ENCODE peak calls at places on chromosomes 16 and 17, in seven cellular contexts. F is lower lobe of right lung, Y is heart right ventricle, Z is ovary, A is ascending aorta, X is SK-N-SH, J is HCT116. L is an unnamed sample. For H3K36me3, the result is how much of the 10 kb centered on the place peaks cover.

GRCh38 chr17:9729735-9730420 is 61.5 kb downstream of the DHRS7C start:
- DNase-seq in A (no peak), Z (no peak), Y (no peak), F (no peak), J (no peak), X (no peak), L (no peak)

GRCh38 chr17:77297693-77298666 is 157.2 kb downstream of the SEC14L1 start:
- DNase-seq in F (no peak), Z (no peak), X (no peak), J (no peak), A (no peak), Y (no peak), L (no peak)

GRCh38 chr16:88828711-88829110 is 17.0 kb upstream of the APRT start:
- DNase-seq in Y (no peak), X (no peak), F (no peak), J (no peak), Z (no peak), A (no peak), L (no peak)

GRCh38 chr17:78267257-78268073 is 36.0 kb downstream of the TMEM235 start:
- DNase-seq in J (no peak), A (no peak), F (no peak), Y (no peak), Z (peak), X (peak), L (no peak)

GRCh38 chr16:68366062-68366461 is 55.2 kb downstream of the PRMT7 start:
- DNase-seq in Z (no peak), Y (no peak), F (no peak), A (no peak), X (no peak), J (no peak), L (peak)

GRCh38 chr17:41334899-41335298 is 15.7 kb downstream of the KRT33A start:
- DNase-seq in J (no peak), X (no peak), Z (no peak), F (no peak), Y (no peak), A (no peak), L (no peak)

GRCh38 chr16:30658731-30659506 is 688 bp downstream of the FBRS start:
- DNase-seq in A (peak), X (peak), F (peak), J (peak), Z (peak), Y (peak), L (no peak)

GRCh38 chr16:407253-407652 is 5.6 kb downstream of the DECR2 start:
- DNase-seq in X (no peak), Z (no peak), J (no peak), Y (no peak), A (no peak), F (no peak), L (no peak)

GRCh38 chr16:3546990-3547682 is 30.1 kb downstream of the NLRC3 start:
- DNase-seq in X (no peak), Y (no peak), A (no peak), J (no peak), F (no peak), Z (no peak), L (no peak)

GRCh38 chr17:67779098-67779672 is 46.1 kb upstream of the BPTF start:
- DNase-seq in J (peak), A (no peak), Y (peak), Z (peak), X (peak), F (no peak), L (peak)

GRCh38 chr16:80828495-80828894 is 24.1 kb upstream of the CDYL2 start:
- DNase-seq in F (no peak), Z (no peak), Y (no peak), J (no peak), A (no peak), X (no peak), L (no peak)

GRCh38 chr16:27982184-27982583 is 81.3 kb downstream of the GSG1L start:
- DNase-seq in Z (no peak), F (no peak), X (no peak), Y (no peak), A (no peak), J (peak), L (peak)

GRCh38 chr17:49200423-49201083 is 9.8 kb downstream of the GNGT2 start:
- DNase-seq in J (no peak), X (no peak), Y (no peak), A (no peak), Z (no peak), F (no peak), L (peak)

GRCh38 chr16:65118866-65119265 is 3.0 kb downstream of the CDH11 start:
- DNase-seq in X (no peak), Y (no peak), A (no peak), J (no peak), F (no peak), Z (no peak), L (no peak)

GRCh38 chr16:67399218-67399733 is 6.0 kb upstream of the TPPP3 start:
- DNase-seq in X (peak), Z (peak), F (peak), J (no peak), Y (no peak), A (no peak), L (peak)

GRCh38 chr16:53043986-53044571 is 8.6 kb downstream of the CHD9NB start:
- DNase-seq in J (no peak), A (no peak), F (no peak), X (no peak), Y (no peak), Z (peak), L (no peak)

GRCh38 chr17:47697948-47698711 is 4.2 kb downstream of the TBKBP1 start:
- DNase-seq in J (no peak), A (no peak), X (peak), Y (no peak), F (no peak), Z (peak), L (no peak)

GRCh38 chr17:56478836-56479447 is 114.6 kb upstream of the NOG start:
- DNase-seq in X (peak), Z (no peak), A (no peak), F (no peak), Y (no peak), J (peak), L (peak)

GRCh38 chr16:24713379-24713778 is 16.1 kb upstream of the TNRC6A start:
- DNase-seq in F (no peak), J (no peak), X (no peak), A (no peak), Y (no peak), Z (no peak), L (no peak)

GRCh38 chr16:8777217-8777616 is 20.2 kb downstream of the TMEM186 start:
- DNase-seq in F (no peak), Z (no peak), Y (no peak), A (no peak), J (no peak), X (no peak), L (no peak)

GRCh38 chr16:9955677-9956076 is 226.6 kb downstream of the GRIN2A start:
- DNase-seq in Z (no peak), A (no peak), Y (no peak), F (no peak), X (no peak), J (no peak), L (no peak)

GRCh38 chr17:39084558-39084957 is 66.9 kb downstream of the PLXDC1 start:
- DNase-seq in J (no peak), Z (no peak), A (no peak), Y (no peak), F (no peak), X (peak), L (peak)

GRCh38 chr17:33964344-33964979 is 290.6 kb upstream of the CCL2 start:
- DNase-seq in Z (no peak), J (no peak), F (no peak), X (no peak), A (no peak), Y (no peak), L (no peak)

GRCh38 chr17:80504671-80505413 is 28.4 kb upstream of the NPTX1 start:
- DNase-seq in Z (no peak), J (no peak), X (no peak), F (no peak), Y (no peak), A (no peak), L (no peak)

GRCh38 chr16:48047273-48047672 is 108.5 kb downstream of the ABCC12 start:
- DNase-seq in Z (no peak), X (no peak), Y (no peak), F (no peak), A (no peak), J (no peak), L (no peak)

GRCh38 chr16:61814716-61815347 is 221.4 kb downstream of the CDH8 start:
- DNase-seq in Z (no peak), A (no peak), F (no peak), J (no peak), Y (no peak), X (peak), L (no peak)

GRCh38 chr17:50938821-50939541 is 72.8 kb upstream of the TOB1 start:
- DNase-seq in Y (no peak), A (no peak), F (peak), J (no peak), X (no peak), Z (peak), L (peak)

GRCh38 chr17:50944054-50944901 is 78.1 kb upstream of the TOB1 start:
- DNase-seq in Y (peak), X (peak), F (peak), J (no peak), A (no peak), Z (peak), L (peak)

GRCh38 chr17:50943575-50943933 is 77.4 kb upstream of the TOB1 start:
- DNase-seq in J (no peak), Y (no peak), Z (peak), F (no peak), A (no peak), X (peak), L (peak)

GRCh38 chr17:50939542-50939794 is 73.3 kb upstream of the TOB1 start:
- DNase-seq in X (no peak), F (no peak), A (no peak), Z (peak), Y (no peak), J (no peak), L (no peak)

DNA sequence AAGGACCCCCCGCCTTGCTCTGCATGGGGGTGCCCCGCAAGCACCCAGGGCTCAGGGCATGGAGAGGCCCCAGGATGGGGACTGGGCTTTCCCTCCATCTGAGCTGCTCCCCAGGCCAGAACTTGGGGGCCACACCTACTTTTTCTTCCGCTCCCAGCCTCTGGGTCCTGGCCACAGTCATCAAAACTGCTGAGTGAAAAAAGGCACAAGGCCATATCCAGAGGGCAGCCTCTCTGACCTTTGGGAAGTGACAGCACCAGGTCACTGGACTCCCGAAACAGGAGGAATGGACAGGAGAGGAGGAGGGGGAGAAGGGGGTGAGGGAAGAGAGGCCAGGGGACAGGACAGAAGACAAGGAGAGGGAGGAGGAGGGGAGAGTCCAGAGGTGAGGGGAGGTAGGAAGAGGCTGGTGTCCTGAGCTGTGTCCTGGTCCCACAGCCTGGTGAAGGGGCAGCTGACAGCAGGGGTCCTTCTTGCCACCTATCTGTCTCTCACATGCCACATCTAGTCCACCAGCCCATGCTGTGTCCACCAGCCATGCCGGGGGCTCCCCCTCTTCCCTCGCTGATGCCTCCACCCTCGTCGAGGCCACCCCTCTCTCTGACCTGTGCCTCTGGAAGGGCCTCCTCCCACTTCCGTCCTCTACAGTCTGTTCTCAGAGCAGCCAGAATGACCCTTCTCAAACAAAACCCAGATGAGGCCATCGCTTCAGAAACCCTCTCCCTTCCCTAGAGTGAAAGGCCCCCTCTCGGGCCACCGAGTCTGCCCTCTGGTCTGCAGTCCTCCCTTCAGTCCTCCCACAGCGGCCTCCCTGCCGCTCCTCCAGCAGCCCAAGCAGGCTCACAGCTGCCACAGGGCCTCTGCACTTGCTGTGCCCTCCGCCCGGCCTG is 73.9 kb upstream of the TOB1 start:
- DNase-seq in A (no peak), Z (peak), X (no peak), Y (no peak), J (no peak), F (peak), L (no peak)
- H3K27ac ChIP-seq in A (no peak), Z (no peak), X (no peak), Y (no peak), J (no peak), F (no peak), L (peak)

DNA sequence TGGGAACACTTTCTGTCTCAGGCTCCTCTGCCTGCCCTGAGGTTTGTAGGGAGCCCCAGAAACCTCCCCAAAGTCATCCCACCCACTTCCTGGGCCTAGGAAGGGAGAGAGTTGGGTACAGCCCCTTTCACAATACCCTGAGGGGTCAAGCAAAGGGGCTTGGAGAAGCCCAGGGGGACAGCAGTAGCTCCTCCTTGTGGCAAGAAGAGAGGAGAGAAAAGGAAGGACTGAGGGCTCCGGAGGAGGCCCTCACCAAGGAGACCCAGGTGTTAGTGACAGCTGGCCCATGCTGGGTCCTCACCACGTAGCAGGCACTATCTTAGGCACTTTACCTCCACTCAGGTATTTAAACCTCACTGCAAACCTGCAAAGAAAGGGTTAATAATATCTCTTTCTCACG is 112.8 kb downstream of the IRX5 start:
- DNase-seq in Z (no peak), X (no peak), F (no peak), Y (no peak), J (no peak), A (no peak), L (no peak)
- TF ChIP-seq CTCF in Z (no peak), X (no peak), F (no peak), Y (no peak), J (no peak), A (no peak), L (peak)

GRCh38 chr16:22328081-22328725 is 31.0 kb downstream of the POLR3E start:
- DNase-seq in J (no peak), A (no peak), X (no peak), Y (no peak), F (no peak), Z (no peak), L (no peak)

GRCh38 chr16:22326771-22327445 is 29.7 kb downstream of the POLR3E start:
- DNase-seq in Y (no peak), A (no peak), X (no peak), J (no peak), F (no peak), Z (no peak), L (no peak)

GRCh38 chr16:22327446-22327775 is 30.2 kb downstream of the POLR3E start:
- DNase-seq in A (no peak), X (no peak), F (no peak), Y (no peak), Z (no peak), J (no peak), L (no peak)

GRCh38 chr16:22330326-22330725 is 33.1 kb downstream of the POLR3E start:
- DNase-seq in Z (no peak), J (no peak), A (no peak), F (no peak), Y (no peak), X (no peak), L (no peak)

GRCh38 chr16:22329199-22329695 is 32.0 kb downstream of the POLR3E start:
- DNase-seq in X (no peak), F (no peak), Y (no peak), A (no peak), Z (no peak), J (no peak), L (no peak)
- H3K36me3 ChIP-seq in X (half or more), F (half or more), Y (under half), A (half or more), Z (under half), J (under half), L (half or more)

GRCh38 chr16:87391324-87391949 is 699 bp upstream of the MAP1LC3B start:
- DNase-seq in Z (peak), J (no peak), A (no peak), X (no peak), F (peak), Y (peak), L (no peak)

GRCh38 chr16:87395181-87395842 is 3.2 kb downstream of the MAP1LC3B start:
- DNase-seq in X (no peak), A (no peak), J (no peak), Z (no peak), Y (no peak), F (no peak), L (no peak)

GRCh38 chr16:87393680-87394055 is 1.5 kb downstream of the MAP1LC3B start:
- DNase-seq in X (no peak), A (no peak), Y (no peak), J (no peak), F (no peak), Z (no peak), L (no peak)

GRCh38 chr16:87391950-87392822 is at the start of gene MAP1LC3B:
- DNase-seq in X (peak), A (peak), Z (peak), Y (peak), F (peak), J (peak), L (peak)

GRCh38 chr16:87392823-87393679 is 915 bp downstream of the MAP1LC3B start:
- DNase-seq in Z (peak), J (no peak), Y (no peak), A (no peak), F (peak), X (peak), L (no peak)
- H3K27ac ChIP-seq in Z (peak), J (peak), Y (peak), A (peak), F (peak), X (peak), L (peak)

GRCh38 chr16:58348986-58349385 is 43.3 kb upstream of the GINS3 start:
- DNase-seq in X (peak), A (no peak), J (no peak), Z (no peak), Y (no peak), F (no peak), L (peak)
- TF ChIP-seq CTCF in X (no peak), A (no peak), J (no peak), Z (no peak), Y (no peak), F (no peak), L (no peak)